ENCODE peak calls at places on chromosome 15, in ten cellular contexts. T is esophagus squamous epithelium, A is B cell, C is pancreas, M is progenitor cell of endocrine pancreas, O is coronary artery, U is brain microvascular endothelial cell, R is GM10248, B is cardiac fibroblast, W is body of pancreas. V is an unnamed sample.

GRCh38 chr15:83855956-83856355 is 202.0 kb downstream of the ADAMTSL3 start:
- DNase-seq in T (no peak), A (no peak), C (no peak), M (no peak), O (no peak), U (no peak), R (no peak), B (no peak), W (no peak), V (no peak)

GRCh38 chr15:71114066-71114680 is 1.1 kb upstream of the THSD4 start:
- DNase-seq in T (no peak), A (no peak), C (no peak), M (no peak), O (no peak), U (no peak), R (no peak), B (no peak), W (no peak), V (no peak)

GRCh38 chr15:72491768-72492167 is 17.6 kb downstream of the ARIH1 start:
- DNase-seq in T (no peak), A (no peak), C (no peak), M (no peak), O (no peak), U (peak), R (no peak), B (peak), W (no peak), V (no peak)

GRCh38 chr15:96416934-96417759 is 86.6 kb downstream of the NR2F2 start:
- DNase-seq in T (no peak), A (no peak), C (no peak), M (no peak), O (no peak), U (no peak), R (no peak), B (peak), W (no peak), V (no peak)

GRCh38 chr15:80779658-80780415 is 667 bp downstream of the CEMIP start:
- DNase-seq in T (no peak), A (no peak), C (no peak), M (no peak), O (no peak), U (no peak), R (no peak), B (peak), W (no peak), V (peak)

GRCh38 chr15:88255496-88256171 is 905 bp downstream of the NTRK3 start:
- DNase-seq in T (no peak), A (no peak), C (no peak), M (peak), O (no peak), U (peak), R (no peak), B (peak), W (no peak), V (peak)

GRCh38 chr15:80093854-80094418 is 34.5 kb downstream of the ZFAND6 start:
- DNase-seq in T (no peak), A (no peak), C (peak), M (no peak), O (no peak), U (no peak), R (no peak), B (peak), W (peak), V (peak)

GRCh38 chr15:56749982-56750381 is 16.7 kb upstream of the ZNF280D start:
- DNase-seq in T (no peak), A (no peak), C (no peak), M (no peak), O (no peak), U (no peak), R (no peak), B (peak), W (no peak), V (no peak)

GRCh38 chr15:96070636-96071035 is 259.9 kb upstream of the NR2F2 start:
- DNase-seq in T (no peak), A (no peak), C (no peak), M (no peak), O (no peak), U (peak), R (no peak), B (no peak), W (no peak), V (no peak)

GRCh38 chr15:80031841-80032240 is 27.6 kb upstream of the ZFAND6 start:
- DNase-seq in T (no peak), A (no peak), C (no peak), M (no peak), O (no peak), U (no peak), R (no peak), B (no peak), W (no peak), V (no peak)

GRCh38 chr15:47711654-47712053 is 5.7 kb upstream of the SEMA6D start:
- DNase-seq in T (no peak), A (no peak), C (no peak), M (no peak), O (no peak), U (no peak), R (peak), B (peak), W (no peak), V (no peak)

GRCh38 chr15:76512971-76513370 is 176.4 kb downstream of the ISL2 start:
- DNase-seq in T (no peak), A (no peak), C (no peak), M (no peak), O (no peak), U (no peak), R (no peak), B (no peak), W (no peak), V (no peak)

GRCh38 chr15:32677238-32677750 is 35.8 kb downstream of the SCG5 start:
- DNase-seq in T (no peak), A (no peak), C (no peak), M (no peak), O (no peak), U (no peak), R (no peak), B (no peak), W (no peak), V (no peak)

GRCh38 chr15:80010131-80010673 is 39.2 kb upstream of the BCL2A1 start:
- DNase-seq in T (no peak), A (no peak), C (no peak), M (no peak), O (no peak), U (no peak), R (no peak), B (peak), W (no peak), V (no peak)

GRCh38 chr15:53837263-53837662 is 77.8 kb upstream of the WDR72 start:
- DNase-seq in T (no peak), A (no peak), C (peak), M (no peak), O (no peak), U (no peak), R (no peak), B (no peak), W (peak), V (no peak)

GRCh38 chr15:77418341-77419049 is 1.4 kb downstream of the PEAK1 start:
- DNase-seq in T (no peak), A (no peak), C (no peak), M (no peak), O (no peak), U (peak), R (no peak), B (peak), W (no peak), V (no peak)

GRCh38 chr15:37079726-37080125 is 20.6 kb downstream of the MEIS2 start:
- DNase-seq in T (no peak), A (no peak), C (no peak), M (no peak), O (no peak), U (no peak), R (no peak), B (peak), W (no peak), V (no peak)

GRCh38 chr15:85688703-85689102 is 106.0 kb downstream of the KLHL25 start:
- DNase-seq in T (no peak), A (no peak), C (no peak), M (no peak), O (no peak), U (no peak), R (no peak), B (no peak), W (no peak), V (no peak)

GRCh38 chr15:63238796-63239195 is 38.6 kb upstream of the APH1B start:
- DNase-seq in T (no peak), A (no peak), C (no peak), M (no peak), O (no peak), U (peak), R (peak), B (peak), W (no peak), V (no peak)

GRCh38 chr15:68652141-68652540 is 73.3 kb downstream of the CORO2B start:
- DNase-seq in T (no peak), A (no peak), C (no peak), M (no peak), O (peak), U (no peak), R (no peak), B (peak), W (no peak), V (peak)

GRCh38 chr15:95132774-95133173 is 901.4 kb downstream of the MCTP2 start:
- DNase-seq in T (no peak), A (no peak), C (no peak), M (no peak), O (no peak), U (peak), R (no peak), B (peak), W (no peak), V (no peak)

GRCh38 chr15:69031013-69032001 is 16.8 kb downstream of the NOX5 start:
- DNase-seq in T (no peak), A (peak), C (peak), M (peak), O (no peak), U (peak), R (peak), B (peak), W (peak), V (no peak)

GRCh38 chr15:69298697-69299441 is at the start of gene PAQR5:
- DNase-seq in T (no peak), A (peak), C (peak), M (peak), O (no peak), U (no peak), R (no peak), B (peak), W (peak), V (no peak)

GRCh38 chr15:90915808-90916440 is 12.8 kb downstream of the MAN2A2 start:
- DNase-seq in T (peak), A (no peak), C (no peak), M (no peak), O (no peak), U (peak), R (no peak), B (no peak), W (no peak), V (no peak)

GRCh38 chr15:52790941-52791751 is 1.0 kb upstream of the ONECUT1 start:
- DNase-seq in T (no peak), A (peak), C (peak), M (no peak), O (no peak), U (no peak), R (peak), B (no peak), W (peak), V (no peak)
- TF ChIP-seq CTCF in T (no peak), A (no peak), C (no peak), M (peak), O (no peak), U (peak), R (no peak), B (no peak), W (peak), V (no peak)

GRCh38 chr15:67080118-67080899 is 14.9 kb downstream of the SMAD3 start:
- DNase-seq in T (no peak), A (no peak), C (no peak), M (no peak), O (peak), U (no peak), R (no peak), B (peak), W (peak), V (no peak)

GRCh38 chr15:67082007-67082536 is 16.7 kb downstream of the SMAD3 start:
- DNase-seq in T (no peak), A (peak), C (peak), M (no peak), O (no peak), U (no peak), R (no peak), B (no peak), W (peak), V (no peak)

GRCh38 chr15:67083135-67083766 is 17.8 kb downstream of the SMAD3 start:
- DNase-seq in T (no peak), A (no peak), C (no peak), M (no peak), O (no peak), U (no peak), R (no peak), B (peak), W (no peak), V (no peak)

GRCh38 chr15:67079361-67079760 is 14.0 kb downstream of the SMAD3 start:
- DNase-seq in T (no peak), A (no peak), C (no peak), M (no peak), O (no peak), U (no peak), R (no peak), B (no peak), W (no peak), V (no peak)

GRCh38 chr15:67080900-67081431 is 15.6 kb downstream of the SMAD3 start:
- DNase-seq in T (peak), A (peak), C (no peak), M (no peak), O (no peak), U (peak), R (peak), B (peak), W (no peak), V (peak)
- TF ChIP-seq CTCF in T (no peak), A (peak), C (no peak), M (no peak), O (no peak), U (peak), R (peak), B (peak), W (no peak), V (no peak)

GRCh38 chr15:41219381-41219780 is 11.2 kb downstream of the EXD1 start:
- DNase-seq in T (no peak), A (no peak), C (no peak), M (no peak), O (no peak), U (no peak), R (no peak), B (no peak), W (no peak), V (no peak)
- TF ChIP-seq CTCF in T (no peak), A (no peak), C (no peak), M (no peak), O (no peak), U (no peak), R (no peak), B (no peak), W (no peak), V (no peak)

DNA sequence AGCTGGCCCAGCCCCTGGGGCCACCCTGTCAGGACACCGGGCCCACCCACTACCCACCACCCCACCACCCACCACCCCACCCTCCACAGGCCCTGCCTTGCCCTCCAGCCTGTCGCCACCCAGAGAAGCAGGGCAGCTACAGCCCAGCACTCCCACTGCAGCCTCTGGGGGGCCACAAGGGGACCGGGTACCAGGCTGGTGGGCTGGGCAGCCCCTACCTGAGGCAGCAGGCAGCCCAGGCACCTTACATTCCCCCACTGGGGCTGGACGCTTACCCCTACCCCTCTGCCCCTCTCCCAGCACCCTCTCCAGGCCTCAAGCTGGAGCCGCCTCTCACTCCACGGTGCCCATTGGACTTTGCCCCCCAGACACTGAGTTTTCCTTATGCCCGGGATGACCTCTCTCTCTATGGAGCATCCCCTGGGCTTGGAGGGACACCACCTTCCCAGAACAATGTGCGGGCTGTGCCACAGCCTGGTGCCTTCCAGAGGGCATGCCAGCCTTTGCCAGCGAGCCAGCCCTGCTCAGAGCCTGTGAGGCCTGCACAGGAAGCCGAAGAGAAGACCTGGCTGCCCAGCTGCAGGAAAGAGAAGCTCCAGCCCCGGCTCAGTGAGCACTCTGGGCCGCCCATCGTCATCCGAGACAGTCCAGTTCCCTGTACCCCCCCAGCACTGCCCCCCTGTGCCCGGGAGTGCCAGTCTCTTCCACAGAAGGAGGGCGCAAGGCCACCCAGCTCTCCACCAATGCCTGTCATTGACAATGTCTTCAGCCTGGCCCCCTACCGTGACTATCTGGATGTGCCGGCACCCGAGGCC is 5.3 kb downstream of the C15orf39 start:
- DNase-seq in T (no peak), A (no peak), C (no peak), M (no peak), O (no peak), U (no peak), R (no peak), B (no peak), W (no peak), V (no peak)
- TF ChIP-seq CTCF in T (no peak), A (no peak), C (no peak), M (no peak), O (no peak), U (no peak), R (no peak), B (no peak), W (no peak), V (no peak)

DNA sequence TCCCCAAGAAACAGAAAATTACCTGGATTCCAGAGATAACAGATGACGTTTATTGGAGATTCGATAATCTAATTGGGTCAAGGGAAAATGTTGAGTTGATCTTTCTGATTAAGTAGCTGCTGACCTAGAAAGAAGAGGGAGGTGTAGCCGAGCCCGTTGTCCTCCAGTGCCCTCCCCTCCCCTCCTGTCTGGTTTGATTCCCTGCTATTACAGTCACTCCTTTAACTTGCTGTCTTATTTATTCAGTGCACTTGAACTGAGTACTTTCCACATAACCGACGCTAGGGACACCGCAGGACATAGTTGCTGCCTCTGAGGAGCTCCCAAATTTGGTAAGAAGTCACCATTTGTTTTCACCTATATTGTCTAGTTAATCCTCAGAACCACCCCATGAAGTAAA is 103.7 kb downstream of the AQP9 start:
- DNase-seq in T (no peak), A (no peak), C (no peak), M (no peak), O (no peak), U (no peak), R (no peak), B (no peak), W (no peak), V (no peak)
- TF ChIP-seq CTCF in T (no peak), A (no peak), C (no peak), M (no peak), O (no peak), U (peak), R (no peak), B (no peak), W (no peak), V (no peak)

GRCh38 chr15:74243431-74243830 is 7.3 kb downstream of the CCDC33 start:
- DNase-seq in T (no peak), A (no peak), C (no peak), M (no peak), O (no peak), U (no peak), R (no peak), B (no peak), W (no peak), V (no peak)

GRCh38 chr15:74240897-74241614 is 4.9 kb downstream of the CCDC33 start:
- DNase-seq in T (no peak), A (no peak), C (no peak), M (no peak), O (no peak), U (no peak), R (no peak), B (no peak), W (no peak), V (no peak)

GRCh38 chr15:74242296-74242929 is 6.3 kb downstream of the CCDC33 start:
- DNase-seq in T (no peak), A (no peak), C (peak), M (no peak), O (no peak), U (peak), R (no peak), B (peak), W (peak), V (no peak)

GRCh38 chr15:74244818-74245341 is 8.8 kb downstream of the CCDC33 start:
- DNase-seq in T (no peak), A (no peak), C (no peak), M (no peak), O (no peak), U (no peak), R (no peak), B (no peak), W (no peak), V (no peak)

DNA sequence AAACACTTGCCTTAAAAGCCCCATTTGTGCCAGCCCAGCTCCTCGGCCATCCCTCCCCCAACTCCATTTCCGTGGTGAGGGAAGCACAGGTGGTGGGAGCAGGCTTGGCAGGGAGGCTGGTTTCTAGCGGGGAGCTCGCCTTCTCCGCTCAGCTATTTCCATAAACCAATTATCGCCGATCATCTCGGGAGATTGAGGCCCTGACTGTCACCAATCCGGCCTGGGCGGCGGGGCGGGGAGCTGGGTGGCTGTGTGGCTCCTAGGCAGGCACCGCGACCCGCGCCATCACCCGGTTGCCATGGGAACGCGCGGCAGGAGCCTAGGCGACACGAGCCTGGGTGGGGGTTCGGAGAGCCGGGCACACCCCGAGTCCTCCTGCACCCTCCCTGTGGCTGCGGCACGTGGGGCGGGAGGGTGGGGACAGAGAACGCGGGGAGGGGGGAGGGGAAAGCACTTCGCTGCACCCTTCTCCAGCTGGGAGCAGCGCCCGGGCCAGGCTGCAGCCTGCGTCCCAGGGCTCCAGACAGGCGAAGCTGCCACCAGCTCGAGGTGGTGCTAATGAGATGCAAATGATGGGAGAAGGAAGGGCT is 9.3 kb downstream of the CCDC33 start:
- DNase-seq in T (no peak), A (no peak), C (no peak), M (no peak), O (no peak), U (no peak), R (no peak), B (no peak), W (no peak), V (no peak)
- TF ChIP-seq CTCF in T (no peak), A (no peak), C (no peak), M (no peak), O (no peak), U (no peak), R (no peak), B (no peak), W (no peak), V (no peak)

DNA sequence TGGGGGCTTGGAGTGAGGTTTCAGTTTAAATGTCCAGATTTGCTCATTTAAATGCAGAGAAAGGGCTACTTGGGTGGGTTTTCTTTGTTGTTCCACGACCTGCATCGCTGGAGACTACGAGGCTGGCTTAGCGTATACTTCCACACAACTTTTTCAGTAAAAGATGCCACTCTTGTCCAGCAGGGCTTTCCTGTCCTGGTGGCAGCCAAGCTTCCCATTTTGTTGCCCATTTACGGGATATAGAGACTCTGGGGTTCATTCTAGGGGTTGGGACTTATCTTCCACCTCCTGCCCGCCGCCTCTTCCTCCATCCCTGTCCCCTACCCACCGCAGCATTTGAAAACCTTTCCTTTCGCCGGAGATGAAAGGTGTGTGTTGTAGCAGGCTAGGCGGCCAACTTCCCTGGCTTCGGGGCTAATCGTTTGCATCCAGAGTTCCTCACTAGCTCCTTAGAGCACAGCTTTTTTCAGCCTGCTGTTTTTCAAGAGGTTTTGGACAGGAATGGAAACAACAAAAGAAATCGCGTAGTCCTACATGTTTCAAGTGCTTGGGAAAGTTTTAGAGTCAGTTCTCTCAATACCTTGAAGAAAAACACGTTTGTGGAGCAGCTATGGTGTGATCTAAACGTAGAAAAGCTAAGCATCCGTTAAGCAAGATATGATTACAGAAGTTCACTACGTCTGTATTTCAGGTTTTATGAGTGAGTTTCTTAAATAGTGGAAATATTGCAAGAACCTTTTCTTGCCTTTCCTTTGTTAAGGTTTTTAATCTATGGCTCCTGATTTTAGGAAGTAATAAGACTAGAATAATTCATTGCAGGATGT is 843 bp downstream of the CHRNA5 start:
- DNase-seq in T (no peak), A (peak), C (no peak), M (no peak), O (no peak), U (no peak), R (peak), B (peak), W (no peak), V (no peak)
- TF ChIP-seq CTCF in T (no peak), A (no peak), C (no peak), M (peak), O (no peak), U (peak), R (no peak), B (peak), W (peak), V (peak)